ENCODE peak calls at places on chromosomes 16 and 17, in eight cellular contexts. O is Caco-2; B is BJ; X is B cell; J is skeletal muscle cell; N is CD8-positive, alpha-beta memory T cell; M is NCI-H1417; H is epithelial cell of esophagus. I is an unnamed sample.

GRCh38 chr16:75502916-75503605 is 7.8 kb upstream of the CHST6 start:
- DNase-seq in H (peak), O (no peak), B (no peak), N (no peak), X (no peak), J (no peak), M (no peak), I (no peak)

GRCh38 chr16:72092832-72093447 is 480 bp downstream of the TXNL4B start:
- DNase-seq in N (no peak), X (no peak), M (no peak), J (peak), B (no peak), O (peak), H (peak), I (no peak)

GRCh38 chr17:54771409-54771808 is 129.2 kb upstream of the TOM1L1 start:
- DNase-seq in O (peak), N (no peak), J (no peak), M (no peak), H (no peak), B (no peak), X (no peak), I (no peak)

GRCh38 chr17:9878791-9879525 is 26.1 kb downstream of the RCVRN start:
- DNase-seq in H (no peak), X (no peak), O (no peak), B (no peak), J (no peak), M (no peak), N (no peak), I (no peak)

GRCh38 chr17:75159196-75160031 is 5.1 kb upstream of the JPT1 start:
- DNase-seq in M (no peak), O (peak), N (no peak), H (peak), B (no peak), X (no peak), J (no peak), I (no peak)

GRCh38 chr17:77470800-77471733 is 330.3 kb downstream of the SEC14L1 start:
- DNase-seq in N (no peak), M (no peak), O (peak), X (no peak), J (peak), B (no peak), H (peak), I (no peak)

GRCh38 chr17:77769215-77769614 is 189.3 kb upstream of the TNRC6C start:
- DNase-seq in X (no peak), H (no peak), N (no peak), J (no peak), B (no peak), O (no peak), M (peak), I (no peak)

GRCh38 chr17:81178136-81179091 is 12.4 kb upstream of the AATK start:
- DNase-seq in J (no peak), B (no peak), H (no peak), X (no peak), O (no peak), M (no peak), N (no peak), I (no peak)

GRCh38 chr16:79757163-79757562 is 156.6 kb upstream of the MAF start:
- DNase-seq in H (no peak), B (no peak), N (no peak), M (no peak), X (no peak), O (no peak), J (no peak), I (no peak)

GRCh38 chr17:66511125-66511524 is 208.7 kb downstream of the PRKCA start:
- DNase-seq in O (no peak), M (no peak), B (no peak), N (no peak), J (no peak), X (no peak), H (no peak), I (no peak)

GRCh38 chr16:1173778-1174451 is 21.0 kb downstream of the CACNA1H start:
- DNase-seq in B (no peak), J (no peak), H (no peak), M (no peak), N (no peak), X (no peak), O (no peak), I (no peak)

GRCh38 chr17:70327279-70327678 is 157.9 kb downstream of the KCNJ2 start:
- DNase-seq in B (no peak), J (no peak), H (no peak), O (no peak), N (no peak), X (no peak), M (no peak), I (no peak)

GRCh38 chr16:3147757-3148104 is 12.9 kb downstream of the ZNF213 start:
- DNase-seq in X (no peak), N (no peak), H (no peak), J (no peak), B (no peak), O (no peak), M (no peak), I (no peak)

GRCh38 chr17:29251969-29252866 is 5.6 kb downstream of the CRYBA1 start:
- DNase-seq in O (peak), J (peak), M (no peak), N (no peak), B (no peak), H (no peak), X (no peak), I (peak)

GRCh38 chr16:12904041-12904671 is 2.8 kb downstream of the SHISA9 start:
- DNase-seq in H (no peak), M (no peak), X (no peak), O (no peak), B (no peak), J (no peak), N (no peak), I (no peak)

GRCh38 chr16:67666538-67667433 is at the start of the genes C16orf86 and ENKD1:
- DNase-seq in X (peak), H (peak), N (peak), O (peak), J (no peak), B (no peak), M (peak), I (no peak)

GRCh38 chr16:3610698-3611144 is 685 bp downstream of the SLX4 start:
- DNase-seq in H (peak), J (no peak), M (peak), O (no peak), X (no peak), B (no peak), N (no peak), I (no peak)

GRCh38 chr16:19429271-19429670 is 11.6 kb downstream of the TMC5 start:
- DNase-seq in J (no peak), M (no peak), N (no peak), H (no peak), X (no peak), O (no peak), B (no peak), I (no peak)

GRCh38 chr17:73013816-73014663 is 78.4 kb downstream of the SLC39A11 start:
- DNase-seq in X (no peak), J (peak), N (no peak), B (no peak), H (no peak), M (peak), O (no peak), I (no peak)

GRCh38 chr17:78258323-78259229 is 27.1 kb downstream of the TMEM235 start:
- DNase-seq in J (no peak), X (no peak), B (no peak), H (no peak), O (no peak), N (no peak), M (no peak), I (no peak)

GRCh38 chr17:75861927-75862317 is 6.8 kb upstream of the WBP2 start:
- DNase-seq in X (no peak), B (no peak), M (no peak), N (no peak), H (no peak), O (no peak), J (no peak), I (no peak)

GRCh38 chr17:58283674-58284612 is 3.2 kb upstream of the MPO start:
- DNase-seq in N (no peak), J (no peak), B (no peak), X (no peak), H (no peak), O (no peak), M (no peak), I (no peak)

GRCh38 chr17:48427598-48427997 is 2.4 kb downstream of the SKAP1 start:
- DNase-seq in X (peak), J (no peak), B (no peak), N (peak), M (no peak), H (no peak), O (no peak), I (no peak)

GRCh38 chr17:72176902-72177660 is 56.3 kb downstream of the SOX9 start:
- DNase-seq in H (no peak), J (no peak), O (peak), M (no peak), X (no peak), N (no peak), B (peak), I (no peak)

GRCh38 chr17:19384723-19385391 is 2.1 kb downstream of the MFAP4 start:
- DNase-seq in M (peak), H (peak), B (peak), X (no peak), O (no peak), N (no peak), J (peak), I (peak)

GRCh38 chr16:49282690-49283375 is 1.2 kb upstream of the CBLN1 start:
- DNase-seq in X (no peak), O (peak), B (no peak), M (peak), N (no peak), H (no peak), J (no peak), I (no peak)

GRCh38 chr16:356756-357155 is 4.2 kb upstream of the AXIN1 start:
- DNase-seq in H (no peak), J (no peak), N (no peak), O (no peak), X (no peak), B (no peak), M (no peak), I (no peak)

GRCh38 chr16:7209598-7209997 is 123.0 kb upstream of the RBFOX1 start:
- DNase-seq in H (peak), N (no peak), M (no peak), J (no peak), O (no peak), B (no peak), X (no peak), I (no peak)

GRCh38 chr17:27354491-27355081 is 60.7 kb downstream of the WSB1 start:
- DNase-seq in H (peak), O (peak), X (no peak), M (no peak), J (no peak), N (no peak), B (no peak), I (no peak)

GRCh38 chr17:50297407-50297865 is 23.2 kb downstream of the TMEM92 start:
- DNase-seq in B (no peak), J (no peak), N (peak), X (peak), O (peak), H (peak), M (peak), I (no peak)

GRCh38 chr16:2963611-2964415 is at the start of gene KREMEN2:
- DNase-seq in O (peak), M (peak), H (peak), B (no peak), N (peak), J (no peak), X (no peak), I (no peak)

I was measured in SK-N-MC.